ENCODE peak calls at places on chromosomes 6 and 20, in nine cellular contexts. X, P, W, E, B, A, C, J and S are unnamed samples. For H3K9me3, the result is how much of the 10 kb centered on the place peaks cover.

GRCh38 chr6:166005846-166006592 is 161.6 kb downstream of the TBXT start:
- DNase-seq in X (no peak), P (no peak), W (no peak), E (peak), B (no peak), A (no peak), C (peak), J (peak), S (peak)

GRCh38 chr20:10671850-10672578 is 1.8 kb downstream of the JAG1 start:
- DNase-seq in X (peak), P (peak), W (peak), E (no peak), B (no peak), A (no peak), C (peak), J (peak), S (no peak)

GRCh38 chr20:23501926-23502325 is 11.0 kb downstream of the CST8 start:
- DNase-seq in X (no peak), P (no peak), W (no peak), E (no peak), B (no peak), A (no peak), C (no peak), J (no peak), S (no peak)

GRCh38 chr6:47308674-47309325 is 905 bp downstream of the TNFRSF21 start:
- DNase-seq in X (no peak), P (no peak), W (peak), E (no peak), B (no peak), A (peak), C (peak), J (peak), S (peak)

GRCh38 chr6:12890171-12890790 is 173.7 kb downstream of the PHACTR1 start:
- DNase-seq in X (no peak), P (peak), W (no peak), E (no peak), B (no peak), A (no peak), C (no peak), J (no peak), S (no peak)

GRCh38 chr6:5665173-5665572 is 341.6 kb downstream of the NRN1 start:
- DNase-seq in X (no peak), P (peak), W (no peak), E (no peak), B (no peak), A (no peak), C (no peak), J (no peak), S (no peak)

GRCh38 chr20:35312348-35312747 is 20.1 kb upstream of the FAM83C start:
- DNase-seq in X (no peak), P (no peak), W (no peak), E (no peak), B (no peak), A (peak), C (peak), J (no peak), S (peak)

GRCh38 chr6:38933426-38933825 is 115.2 kb upstream of the GLP1R start:
- DNase-seq in X (no peak), P (peak), W (no peak), E (no peak), B (no peak), A (peak), C (peak), J (no peak), S (no peak)

GRCh38 chr20:35888659-35889058 is 65.6 kb downstream of the SCAND1 start:
- DNase-seq in X (no peak), P (no peak), W (no peak), E (no peak), B (no peak), A (no peak), C (peak), J (no peak), S (no peak)

DNA sequence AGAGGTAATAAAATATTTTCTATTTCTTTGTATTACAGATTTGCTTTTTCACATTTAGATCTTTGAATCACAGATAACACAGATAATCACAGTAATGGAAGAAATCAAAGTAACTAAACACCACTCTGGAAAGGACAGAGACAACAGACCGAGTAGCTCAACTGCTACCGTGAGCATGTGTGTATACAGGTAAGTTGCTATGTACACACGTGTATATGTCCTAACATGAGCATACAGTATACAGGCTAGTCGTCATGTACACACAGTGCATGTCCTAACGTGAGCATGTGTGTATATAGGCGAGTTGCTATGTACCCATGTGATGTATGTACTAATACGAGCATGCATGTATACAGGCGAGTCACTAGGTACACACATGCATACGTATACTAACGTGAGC is 379.0 kb downstream of the THBS2 start:
- DNase-seq in X (no peak), P (no peak), W (no peak), E (no peak), B (no peak), A (no peak), C (no peak), J (no peak), S (no peak)
- H3K27ac ChIP-seq in X (no peak), P (no peak), W (no peak), E (no peak), B (no peak), A (no peak), C (no peak), J (no peak), S (no peak)

GRCh38 chr6:152952045-152952444 is 30.8 kb downstream of the FBXO5 start:
- DNase-seq in X (no peak), P (no peak), W (no peak), E (no peak), B (no peak), A (peak), C (peak), J (no peak), S (peak)
- H3K4me3 ChIP-seq in X (no peak), P (no peak), W (no peak), E (no peak), B (no peak), A (no peak), C (no peak), J (no peak), S (no peak)

GRCh38 chr6:142925575-142926110 is 19.3 kb downstream of the HIVEP2 start:
- DNase-seq in X (no peak), P (no peak), W (no peak), E (no peak), B (no peak), A (no peak), C (peak), J (no peak), S (peak)
- H3K9me3 ChIP-seq in X (under half), P (under half), W (under half), E (under half), B (under half), A (under half), C (under half), J (under half), S (under half)

DNA sequence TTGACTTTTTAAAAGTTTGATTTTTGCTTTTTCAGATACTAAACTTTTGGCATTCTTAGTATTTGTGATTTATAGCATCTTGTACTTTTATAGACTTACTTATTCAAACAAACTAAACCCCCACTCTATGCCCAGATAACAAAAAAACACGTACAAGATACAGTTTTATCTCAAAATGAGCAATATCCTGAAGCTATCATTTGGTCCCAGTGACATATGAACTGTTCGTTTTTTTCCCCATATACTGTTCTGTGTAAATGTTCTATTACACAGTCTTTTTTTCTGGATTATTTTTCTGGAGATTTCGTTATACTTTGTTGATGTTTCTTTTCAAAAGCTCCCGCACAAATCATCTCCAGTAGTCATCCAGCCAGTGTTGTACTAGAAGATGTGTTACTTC is 27.3 kb upstream of the SERINC3 start:
- DNase-seq in X (no peak), P (no peak), W (no peak), E (no peak), B (no peak), A (no peak), C (no peak), J (no peak), S (no peak)
- H3K27ac ChIP-seq in X (peak), P (no peak), W (peak), E (peak), B (no peak), A (no peak), C (no peak), J (peak), S (no peak)

DNA sequence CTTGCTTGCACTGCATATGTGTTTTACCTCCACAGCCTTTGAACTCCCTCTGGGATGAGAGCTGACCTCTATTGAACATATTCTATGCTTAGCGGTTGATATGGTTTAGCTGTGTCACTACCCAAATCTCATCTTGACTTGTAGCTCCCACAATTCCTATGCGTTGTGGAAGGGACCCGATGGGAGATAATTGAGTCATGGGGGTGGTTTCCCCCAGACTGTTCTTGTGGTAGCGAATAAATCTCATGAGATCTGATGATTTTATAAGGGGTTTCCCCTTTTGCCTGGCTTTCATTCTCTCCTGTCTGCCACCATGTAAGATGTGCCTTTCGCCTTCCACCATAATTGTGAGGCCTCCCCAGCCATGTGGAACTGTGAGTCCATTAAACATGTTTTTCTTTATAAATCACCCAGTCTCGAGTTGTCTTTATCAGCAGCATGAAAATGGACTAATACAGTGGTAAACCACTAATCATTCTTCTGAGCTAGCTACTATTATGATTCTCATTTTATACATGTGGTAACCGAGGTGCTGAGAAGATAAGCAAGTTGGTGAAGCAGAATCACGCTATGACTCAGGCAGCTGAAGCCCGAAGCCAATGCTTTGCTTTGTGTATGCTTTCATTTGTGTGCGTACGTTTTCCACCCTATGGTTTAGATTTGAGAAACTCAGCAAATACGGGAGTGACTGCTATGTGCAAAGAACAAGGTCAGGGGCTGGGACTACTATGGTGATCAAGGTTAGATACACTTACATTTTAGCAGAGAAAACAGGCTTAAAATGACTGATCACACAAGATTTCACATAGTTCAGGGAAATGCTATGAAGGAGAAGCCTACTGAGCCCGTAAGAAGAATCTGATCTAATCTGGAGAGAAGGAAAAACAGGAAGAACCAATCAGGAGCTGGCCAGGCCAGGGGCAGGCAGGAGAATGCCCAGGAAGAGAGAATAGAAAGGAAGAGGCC is 363.5 kb downstream of the ESR1 start:
- DNase-seq in X (no peak), P (no peak), W (no peak), E (no peak), B (peak), A (no peak), C (peak), J (no peak), S (peak)
- H3K4me3 ChIP-seq in X (no peak), P (no peak), W (no peak), E (no peak), B (peak), A (no peak), C (no peak), J (no peak), S (peak)

DNA sequence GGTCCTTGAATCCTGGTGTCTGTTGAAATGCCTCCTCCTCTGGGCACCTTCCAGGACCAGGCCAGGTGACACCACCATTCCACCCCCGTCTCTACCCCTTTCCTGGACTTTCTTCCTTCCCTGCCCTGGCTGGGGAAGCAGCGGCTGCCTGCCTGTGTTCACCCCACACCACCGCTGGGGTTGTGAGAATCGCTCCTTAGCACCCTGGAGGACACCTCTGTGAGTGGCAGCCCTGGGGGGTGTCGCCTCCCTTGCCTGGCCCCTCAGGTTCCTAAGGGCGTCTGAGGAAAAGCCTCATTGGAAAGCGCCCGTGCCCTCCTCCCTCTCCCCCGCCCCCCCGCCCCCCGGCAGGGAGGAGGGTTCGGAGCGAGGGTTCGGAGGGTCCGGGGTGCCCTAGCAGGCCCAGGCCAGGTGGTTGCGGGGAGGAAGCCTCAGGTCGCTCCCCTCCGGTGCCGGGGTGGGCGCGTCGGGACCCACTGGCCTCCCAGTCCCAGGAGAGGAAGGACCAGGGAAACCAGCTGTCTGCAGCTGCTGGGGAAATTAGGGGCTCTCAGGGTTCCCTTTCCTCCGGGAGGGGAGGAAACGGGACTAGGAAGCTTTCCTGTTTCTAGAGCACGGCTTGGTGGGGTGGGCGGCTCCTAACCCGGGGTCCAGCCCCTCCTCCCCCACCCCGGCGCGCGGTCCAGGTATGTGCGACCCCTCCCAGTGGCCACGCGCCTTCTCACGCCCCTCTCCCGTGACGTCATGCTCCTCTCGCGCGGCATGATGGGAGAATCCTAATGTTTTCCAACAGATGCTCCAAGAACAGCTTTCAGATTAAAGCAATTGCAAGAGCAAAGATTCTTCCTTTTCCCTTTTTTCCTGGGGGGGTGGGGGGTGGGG is at the start of gene PHACTR3:
- DNase-seq in X (no peak), P (no peak), W (no peak), E (no peak), B (no peak), A (no peak), C (no peak), J (no peak), S (no peak)
- H3K9me3 ChIP-seq in X (under half), P (under half), W (under half), E (under half), B (under half), A (under half), C (under half), J (under half), S (under half)

GRCh38 chr6:27810768-27811298 is 101.4 kb downstream of the OR2B2 start:
- DNase-seq in X (no peak), P (peak), W (no peak), E (no peak), B (no peak), A (peak), C (peak), J (no peak), S (no peak)
- H3K27ac ChIP-seq in X (peak), P (peak), W (peak), E (peak), B (peak), A (peak), C (peak), J (peak), S (peak)

GRCh38 chr6:156848123-156848522 is 70.9 kb downstream of the ARID1B start:
- DNase-seq in X (no peak), P (no peak), W (no peak), E (no peak), B (no peak), A (no peak), C (no peak), J (no peak), S (no peak)
- H3K4me3 ChIP-seq in X (no peak), P (no peak), W (no peak), E (no peak), B (no peak), A (no peak), C (no peak), J (peak), S (no peak)